ENCODE peak calls at places on chromosomes 3 and 15, in ten cellular contexts. One of them, this sample, is unnamed.

GRCh38 chr15:98888839-98889479 is 118.6 kb downstream of the PGPEP1L start:
- DNase-seq in omental fat pad: no peak
- DNase-seq in adrenal gland: no peak
- DNase-seq in endothelial cell: no peak
- DNase-seq in neural crest cell: no peak
- DNase-seq in ascending aorta: no peak
- DNase-seq in lung: no peak
- DNase-seq in esophagus muscularis mucosa: no peak
- DNase-seq in CD8-positive, alpha-beta T cell: no peak
- DNase-seq in thoracic aorta: no peak
- DNase-seq in this sample: no peak

GRCh38 chr3:184593201-184593922 is 31.8 kb downstream of the EPHB3 start:
- DNase-seq in adrenal gland: no peak
- DNase-seq in esophagus muscularis mucosa: no peak
- DNase-seq in thoracic aorta: no peak
- DNase-seq in endothelial cell: no peak
- DNase-seq in lung: no peak
- DNase-seq in omental fat pad: no peak
- DNase-seq in neural crest cell: no peak
- DNase-seq in CD8-positive, alpha-beta T cell: no peak
- DNase-seq in ascending aorta: no peak
- DNase-seq in this sample: no peak

GRCh38 chr3:192867645-192868044 is 50.0 kb downstream of the MB21D2 start:
- DNase-seq in esophagus muscularis mucosa: no peak
- DNase-seq in lung: no peak
- DNase-seq in ascending aorta: no peak
- DNase-seq in endothelial cell: no peak
- DNase-seq in adrenal gland: no peak
- DNase-seq in omental fat pad: no peak
- DNase-seq in CD8-positive, alpha-beta T cell: no peak
- DNase-seq in thoracic aorta: no peak
- DNase-seq in neural crest cell: no peak
- DNase-seq in this sample: no peak

GRCh38 chr3:42979044-42979962 is at the start of gene GASK1A:
- DNase-seq in endothelial cell: peak
- DNase-seq in lung: peak
- DNase-seq in esophagus muscularis mucosa: no peak
- DNase-seq in adrenal gland: peak
- DNase-seq in thoracic aorta: no peak
- DNase-seq in omental fat pad: no peak
- DNase-seq in CD8-positive, alpha-beta T cell: no peak
- DNase-seq in ascending aorta: no peak
- DNase-seq in neural crest cell: peak
- DNase-seq in this sample: peak

GRCh38 chr3:13574083-13574797 is 25.3 kb downstream of the FBLN2 start:
- DNase-seq in omental fat pad: no peak
- DNase-seq in CD8-positive, alpha-beta T cell: no peak
- DNase-seq in endothelial cell: no peak
- DNase-seq in lung: no peak
- DNase-seq in ascending aorta: no peak
- DNase-seq in adrenal gland: no peak
- DNase-seq in esophagus muscularis mucosa: no peak
- DNase-seq in neural crest cell: no peak
- DNase-seq in thoracic aorta: no peak
- DNase-seq in this sample: no peak

GRCh38 chr15:26391556-26392229 is 381.2 kb downstream of the GABRB3 start:
- DNase-seq in neural crest cell: no peak
- DNase-seq in esophagus muscularis mucosa: no peak
- DNase-seq in omental fat pad: no peak
- DNase-seq in CD8-positive, alpha-beta T cell: no peak
- DNase-seq in endothelial cell: no peak
- DNase-seq in ascending aorta: no peak
- DNase-seq in adrenal gland: no peak
- DNase-seq in thoracic aorta: no peak
- DNase-seq in lung: no peak
- DNase-seq in this sample: no peak

GRCh38 chr3:152243301-152243711 is 25.4 kb upstream of the MBNL1 start:
- DNase-seq in endothelial cell: no peak
- DNase-seq in esophagus muscularis mucosa: no peak
- DNase-seq in adrenal gland: no peak
- DNase-seq in neural crest cell: no peak
- DNase-seq in thoracic aorta: no peak
- DNase-seq in ascending aorta: no peak
- DNase-seq in CD8-positive, alpha-beta T cell: no peak
- DNase-seq in omental fat pad: no peak
- DNase-seq in lung: no peak
- DNase-seq in this sample: no peak

GRCh38 chr3:16538505-16538904 is 25.0 kb upstream of the RFTN1 start:
- DNase-seq in neural crest cell: no peak
- DNase-seq in CD8-positive, alpha-beta T cell: no peak
- DNase-seq in ascending aorta: no peak
- DNase-seq in thoracic aorta: no peak
- DNase-seq in esophagus muscularis mucosa: peak
- DNase-seq in endothelial cell: no peak
- DNase-seq in adrenal gland: no peak
- DNase-seq in omental fat pad: no peak
- DNase-seq in lung: no peak
- DNase-seq in this sample: no peak

GRCh38 chr15:59662260-59662659 is 4.9 kb upstream of the GTF2A2 start:
- DNase-seq in esophagus muscularis mucosa: no peak
- DNase-seq in adrenal gland: no peak
- DNase-seq in endothelial cell: no peak
- DNase-seq in neural crest cell: no peak
- DNase-seq in omental fat pad: no peak
- DNase-seq in CD8-positive, alpha-beta T cell: no peak
- DNase-seq in lung: no peak
- DNase-seq in thoracic aorta: no peak
- DNase-seq in ascending aorta: no peak
- DNase-seq in this sample: no peak

GRCh38 chr3:17605032-17605431 is 137.4 kb downstream of the TBC1D5 start:
- DNase-seq in adrenal gland: no peak
- DNase-seq in omental fat pad: no peak
- DNase-seq in CD8-positive, alpha-beta T cell: no peak
- DNase-seq in esophagus muscularis mucosa: no peak
- DNase-seq in ascending aorta: no peak
- DNase-seq in thoracic aorta: no peak
- DNase-seq in neural crest cell: no peak
- DNase-seq in lung: no peak
- DNase-seq in endothelial cell: no peak
- DNase-seq in this sample: no peak

GRCh38 chr3:116524455-116524854 is 79.2 kb upstream of the LSAMP start:
- DNase-seq in CD8-positive, alpha-beta T cell: no peak
- DNase-seq in ascending aorta: no peak
- DNase-seq in neural crest cell: no peak
- DNase-seq in adrenal gland: no peak
- DNase-seq in thoracic aorta: no peak
- DNase-seq in endothelial cell: no peak
- DNase-seq in omental fat pad: no peak
- DNase-seq in lung: no peak
- DNase-seq in esophagus muscularis mucosa: no peak
- DNase-seq in this sample: no peak

GRCh38 chr3:50297896-50298725 is 1.1 kb downstream of the HYAL3 start:
- DNase-seq in thoracic aorta: no peak
- DNase-seq in ascending aorta: no peak
- DNase-seq in lung: no peak
- DNase-seq in adrenal gland: no peak
- DNase-seq in esophagus muscularis mucosa: no peak
- DNase-seq in CD8-positive, alpha-beta T cell: no peak
- DNase-seq in omental fat pad: no peak
- DNase-seq in endothelial cell: no peak
- DNase-seq in neural crest cell: no peak
- DNase-seq in this sample: no peak

GRCh38 chr15:95829062-95829461 is 501.4 kb upstream of the NR2F2 start:
- DNase-seq in thoracic aorta: no peak
- DNase-seq in CD8-positive, alpha-beta T cell: no peak
- DNase-seq in lung: no peak
- DNase-seq in endothelial cell: no peak
- DNase-seq in esophagus muscularis mucosa: no peak
- DNase-seq in omental fat pad: no peak
- DNase-seq in ascending aorta: no peak
- DNase-seq in neural crest cell: no peak
- DNase-seq in adrenal gland: no peak
- DNase-seq in this sample: no peak

GRCh38 chr15:95826388-95826781 is 504.1 kb upstream of the NR2F2 start:
- DNase-seq in lung: no peak
- DNase-seq in thoracic aorta: no peak
- DNase-seq in adrenal gland: no peak
- DNase-seq in esophagus muscularis mucosa: no peak
- DNase-seq in CD8-positive, alpha-beta T cell: no peak
- DNase-seq in neural crest cell: no peak
- DNase-seq in endothelial cell: no peak
- DNase-seq in omental fat pad: no peak
- DNase-seq in ascending aorta: no peak
- DNase-seq in this sample: no peak

GRCh38 chr15:95825672-95826387 is 504.7 kb upstream of the NR2F2 start:
- DNase-seq in endothelial cell: no peak
- DNase-seq in neural crest cell: no peak
- DNase-seq in lung: no peak
- DNase-seq in adrenal gland: no peak
- DNase-seq in esophagus muscularis mucosa: no peak
- DNase-seq in CD8-positive, alpha-beta T cell: no peak
- DNase-seq in ascending aorta: no peak
- DNase-seq in thoracic aorta: no peak
- DNase-seq in omental fat pad: no peak
- DNase-seq in this sample: no peak

GRCh38 chr15:95825198-95825597 is 505.3 kb upstream of the NR2F2 start:
- DNase-seq in neural crest cell: no peak
- DNase-seq in CD8-positive, alpha-beta T cell: no peak
- DNase-seq in endothelial cell: no peak
- DNase-seq in esophagus muscularis mucosa: no peak
- DNase-seq in omental fat pad: no peak
- DNase-seq in adrenal gland: no peak
- DNase-seq in thoracic aorta: no peak
- DNase-seq in ascending aorta: no peak
- DNase-seq in lung: no peak
- DNase-seq in this sample: no peak

GRCh38 chr15:95826831-95827230 is 503.7 kb upstream of the NR2F2 start:
- DNase-seq in omental fat pad: no peak
- DNase-seq in CD8-positive, alpha-beta T cell: no peak
- DNase-seq in ascending aorta: no peak
- DNase-seq in esophagus muscularis mucosa: no peak
- DNase-seq in endothelial cell: no peak
- DNase-seq in neural crest cell: no peak
- DNase-seq in adrenal gland: no peak
- DNase-seq in lung: no peak
- DNase-seq in thoracic aorta: no peak
- DNase-seq in this sample: peak
- TF ChIP-seq CTCF in omental fat pad: no peak
- TF ChIP-seq CTCF in CD8-positive, alpha-beta T cell: no peak
- TF ChIP-seq CTCF in ascending aorta: no peak
- TF ChIP-seq CTCF in esophagus muscularis mucosa: no peak
- TF ChIP-seq CTCF in endothelial cell: no peak
- TF ChIP-seq CTCF in neural crest cell: peak
- TF ChIP-seq CTCF in adrenal gland: no peak
- TF ChIP-seq CTCF in lung: no peak
- TF ChIP-seq CTCF in thoracic aorta: no peak
- TF ChIP-seq CTCF in this sample: no peak

DNA sequence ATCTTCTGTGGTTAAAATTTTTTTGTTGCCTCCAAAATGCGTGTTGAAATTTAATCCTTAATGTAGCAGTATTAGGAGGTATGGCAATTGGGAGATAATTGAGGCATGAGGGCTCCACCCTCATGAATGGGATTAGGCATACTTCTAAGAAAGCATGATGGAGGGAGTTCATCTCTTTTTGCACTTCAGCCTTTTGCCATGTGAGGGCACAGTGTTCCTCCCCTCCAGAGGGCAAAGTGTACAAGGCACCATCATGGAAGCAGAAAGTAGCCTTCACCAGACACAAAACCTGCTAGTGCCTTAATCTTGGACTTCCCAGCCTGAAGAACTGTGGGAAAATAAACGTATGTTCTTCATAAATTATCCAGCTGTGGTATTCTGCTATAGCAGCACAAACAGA is 429.5 kb downstream of the ZIC1 start:
- DNase-seq in thoracic aorta: no peak
- DNase-seq in CD8-positive, alpha-beta T cell: no peak
- DNase-seq in endothelial cell: no peak
- DNase-seq in adrenal gland: no peak
- DNase-seq in lung: no peak
- DNase-seq in ascending aorta: no peak
- DNase-seq in neural crest cell: no peak
- DNase-seq in omental fat pad: no peak
- DNase-seq in esophagus muscularis mucosa: no peak
- DNase-seq in this sample: no peak
- TF ChIP-seq CTCF in thoracic aorta: no peak
- TF ChIP-seq CTCF in CD8-positive, alpha-beta T cell: no peak
- TF ChIP-seq CTCF in endothelial cell: no peak
- TF ChIP-seq CTCF in adrenal gland: no peak
- TF ChIP-seq CTCF in lung: no peak
- TF ChIP-seq CTCF in ascending aorta: no peak
- TF ChIP-seq CTCF in neural crest cell: no peak
- TF ChIP-seq CTCF in omental fat pad: no peak
- TF ChIP-seq CTCF in esophagus muscularis mucosa: no peak
- TF ChIP-seq CTCF in this sample: peak

DNA sequence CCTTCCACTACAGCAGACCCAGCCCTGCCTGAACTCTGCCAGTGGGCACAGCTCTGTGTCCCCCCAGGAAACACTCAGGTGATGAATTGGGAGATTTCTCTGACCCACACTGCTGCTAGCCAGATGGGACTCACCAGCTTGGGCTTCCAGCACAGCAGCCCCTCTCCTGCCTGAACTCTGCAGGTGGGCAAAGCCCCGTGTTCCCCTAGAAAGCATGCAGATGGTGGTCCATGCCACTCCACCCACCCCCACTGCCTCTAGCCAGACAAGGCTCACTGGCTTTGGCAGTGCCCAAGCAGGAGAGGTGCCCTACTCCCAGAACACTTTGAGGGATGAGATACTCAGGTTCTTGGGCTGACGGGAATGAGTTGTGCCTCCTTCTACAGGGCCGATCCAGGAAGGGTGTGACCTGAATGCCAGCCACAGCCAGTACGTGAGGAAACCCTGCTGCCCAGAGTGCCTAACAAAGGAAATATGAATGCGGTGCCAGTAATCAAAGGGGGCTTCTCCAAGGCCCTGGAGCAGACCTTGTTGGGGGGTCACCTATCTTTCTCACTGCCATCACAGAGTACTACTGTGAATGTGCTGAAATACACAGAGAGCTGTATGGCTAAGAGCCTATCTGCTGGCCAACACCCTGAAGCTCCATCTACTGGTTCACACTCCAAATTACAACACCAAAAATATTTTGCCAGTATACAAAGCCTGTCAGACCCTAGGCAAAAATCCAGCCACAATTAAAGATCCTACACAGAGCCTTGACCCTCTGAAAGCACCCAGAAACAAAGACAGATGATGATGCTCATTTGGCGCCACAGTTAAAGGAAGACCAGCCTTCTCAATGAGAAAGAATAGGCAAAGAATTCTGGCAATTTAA is 61.9 kb downstream of the BTLA start:
- DNase-seq in lung: no peak
- DNase-seq in adrenal gland: no peak
- DNase-seq in thoracic aorta: no peak
- DNase-seq in neural crest cell: no peak
- DNase-seq in ascending aorta: no peak
- DNase-seq in esophagus muscularis mucosa: no peak
- DNase-seq in omental fat pad: no peak
- DNase-seq in CD8-positive, alpha-beta T cell: no peak
- DNase-seq in endothelial cell: no peak
- DNase-seq in this sample: peak
- TF ChIP-seq CTCF in lung: peak
- TF ChIP-seq CTCF in adrenal gland: no peak
- TF ChIP-seq CTCF in thoracic aorta: peak
- TF ChIP-seq CTCF in neural crest cell: peak
- TF ChIP-seq CTCF in ascending aorta: no peak
- TF ChIP-seq CTCF in esophagus muscularis mucosa: no peak
- TF ChIP-seq CTCF in omental fat pad: no peak
- TF ChIP-seq CTCF in CD8-positive, alpha-beta T cell: no peak
- TF ChIP-seq CTCF in endothelial cell: no peak
- TF ChIP-seq CTCF in this sample: peak

GRCh38 chr3:154781595-154781994 is 298.5 kb upstream of the MME start:
- DNase-seq in omental fat pad: no peak
- DNase-seq in thoracic aorta: no peak
- DNase-seq in CD8-positive, alpha-beta T cell: no peak
- DNase-seq in ascending aorta: no peak
- DNase-seq in neural crest cell: no peak
- DNase-seq in adrenal gland: no peak
- DNase-seq in endothelial cell: no peak
- DNase-seq in esophagus muscularis mucosa: no peak
- DNase-seq in lung: no peak
- DNase-seq in this sample: no peak
- TF ChIP-seq CTCF in omental fat pad: no peak
- TF ChIP-seq CTCF in thoracic aorta: no peak
- TF ChIP-seq CTCF in CD8-positive, alpha-beta T cell: no peak
- TF ChIP-seq CTCF in ascending aorta: no peak
- TF ChIP-seq CTCF in neural crest cell: peak
- TF ChIP-seq CTCF in adrenal gland: no peak
- TF ChIP-seq CTCF in endothelial cell: no peak
- TF ChIP-seq CTCF in esophagus muscularis mucosa: no peak
- TF ChIP-seq CTCF in lung: no peak
- TF ChIP-seq CTCF in this sample: no peak

This sample was measured in GM13976.